ENCODE peak calls at places on chromosomes 16 and 17, in eight cellular contexts. W, R, Z, H, O, P, K and Y are unnamed samples.

GRCh38 chr17:72498671-72499210 is 377.9 kb downstream of the SOX9 start:
- DNase-seq in W (no peak), R (no peak), Z (no peak), H (no peak), O (no peak), P (no peak), K (peak), Y (no peak)

GRCh38 chr16:67199011-67199807 is at the start of gene ELMO3:
- DNase-seq in W (no peak), R (no peak), Z (no peak), H (no peak), O (no peak), P (no peak), K (peak), Y (no peak)

GRCh38 chr16:23362460-23363317 is 60.6 kb downstream of the SCNN1B start:
- DNase-seq in W (no peak), R (no peak), Z (no peak), H (no peak), O (no peak), P (peak), K (peak), Y (no peak)

GRCh38 chr16:57527027-57527426 is 9.3 kb downstream of the CCDC102A start:
- DNase-seq in W (no peak), R (no peak), Z (no peak), H (no peak), O (no peak), P (no peak), K (no peak), Y (no peak)

GRCh38 chr17:52048503-52048902 is 110.0 kb downstream of the CA10 start:
- DNase-seq in W (no peak), R (no peak), Z (no peak), H (no peak), O (no peak), P (no peak), K (no peak), Y (no peak)

GRCh38 chr17:58156839-58157803 is 8.9 kb downstream of the OR4D1 start:
- DNase-seq in W (peak), R (peak), Z (no peak), H (no peak), O (no peak), P (peak), K (no peak), Y (peak)

GRCh38 chr16:19994771-19995170 is 78.9 kb downstream of the GPR139 start:
- DNase-seq in W (no peak), R (no peak), Z (no peak), H (no peak), O (no peak), P (no peak), K (no peak), Y (no peak)

GRCh38 chr17:18070861-18071340 is 16.8 kb upstream of the DRG2 start:
- DNase-seq in W (no peak), R (no peak), Z (no peak), H (no peak), O (peak), P (no peak), K (no peak), Y (no peak)

GRCh38 chr17:70230883-70231282 is 61.6 kb downstream of the KCNJ2 start:
- DNase-seq in W (no peak), R (no peak), Z (no peak), H (no peak), O (no peak), P (no peak), K (no peak), Y (no peak)

GRCh38 chr16:55700961-55701360 is 45.2 kb downstream of the SLC6A2 start:
- DNase-seq in W (no peak), R (no peak), Z (no peak), H (no peak), O (no peak), P (no peak), K (no peak), Y (no peak)

GRCh38 chr17:60065867-60066266 is 12.9 kb downstream of the HEATR6 start:
- DNase-seq in W (no peak), R (no peak), Z (no peak), H (no peak), O (no peak), P (no peak), K (no peak), Y (no peak)

GRCh38 chr16:3665508-3665907 is 11.0 kb downstream of the DNASE1 start:
- DNase-seq in W (no peak), R (peak), Z (no peak), H (no peak), O (no peak), P (no peak), K (no peak), Y (no peak)

GRCh38 chr16:49287572-49287971 is 5.9 kb upstream of the CBLN1 start:
- DNase-seq in W (no peak), R (no peak), Z (no peak), H (no peak), O (no peak), P (no peak), K (no peak), Y (no peak)

GRCh38 chr16:81266680-81267095 is 28.2 kb downstream of the BCO1 start:
- DNase-seq in W (no peak), R (no peak), Z (no peak), H (no peak), O (peak), P (peak), K (no peak), Y (no peak)

GRCh38 chr17:22703786-22704441 is 1011.6 kb downstream of the KCNJ18 start:
- DNase-seq in W (no peak), R (no peak), Z (no peak), H (no peak), O (peak), P (no peak), K (no peak), Y (no peak)

GRCh38 chr17:3740611-3741073 is 16.9 kb downstream of the HASPIN start:
- DNase-seq in W (no peak), R (peak), Z (no peak), H (no peak), O (no peak), P (no peak), K (no peak), Y (no peak)